ENCODE peak calls at places on chromosome 1, in ten cellular contexts. E is sigmoid colon, B is IMR-90, G is body of pancreas, A is tibial nerve, J is A549, K is heart left ventricle, O is testis, M is gastrocnemius medialis, P is breast epithelium. W is an unnamed sample.

GRCh38 chr1:231348442-231348841 is 10.3 kb downstream of the SPRTN start:
- DNase-seq in E (no peak), A (no peak), P (no peak), M (no peak), G (no peak), B (no peak), J (no peak), K (no peak), O (no peak), W (no peak)

GRCh38 chr1:15027515-15027948 is 126.0 kb upstream of the TMEM51 start:
- DNase-seq in K (peak; percentile 65), A (peak; percentile 72), G (peak; percentile 72), B (peak; percentile 54), O (peak; percentile 82), P (peak; percentile 85), J (peak; percentile 64), E (peak; percentile 84), M (no peak), W (peak; percentile 75)

GRCh38 chr1:15929258-15929935 is 46.5 kb downstream of the ZBTB17 start:
- DNase-seq in M (no peak), G (peak; percentile 61), O (no peak), B (no peak), A (no peak), K (no peak), P (no peak), E (no peak), J (no peak), W (no peak)

GRCh38 chr1:24098907-24099637 is 12.9 kb downstream of the MYOM3 start:
- DNase-seq in P (no peak), O (no peak), B (no peak), G (no peak), E (no peak), K (no peak), A (no peak), J (no peak), M (no peak), W (no peak)

GRCh38 chr1:117240547-117240946 is 29.8 kb upstream of the VTCN1 start:
- DNase-seq in M (no peak), A (no peak), P (no peak), B (peak; percentile 6), O (no peak), K (no peak), G (no peak), J (no peak), E (no peak), W (no peak)

GRCh38 chr1:248343451-248343850 is 5.1 kb upstream of the OR14C36 start:
- DNase-seq in G (no peak), K (no peak), P (no peak), B (no peak), O (no peak), A (no peak), M (no peak), E (no peak), J (no peak), W (no peak)

GRCh38 chr1:67579623-67580394 is 105.2 kb upstream of the GADD45A start:
- DNase-seq in M (no peak), B (no peak), E (no peak), K (no peak), O (no peak), A (no peak), G (no peak), P (no peak), J (no peak), W (no peak)

GRCh38 chr1:29122987-29123870 is 474 bp downstream of the TMEM200B start:
- DNase-seq in G (no peak), P (no peak), E (peak; percentile 77), J (no peak), O (peak; percentile 37), K (peak; percentile 32), M (no peak), B (peak; percentile 16), A (no peak), W (peak; percentile 53)

GRCh38 chr1:2234762-2235113 is 6.6 kb downstream of the SKI start:
- DNase-seq in A (no peak), B (no peak), P (no peak), G (no peak), O (no peak), E (no peak), K (no peak), M (peak; percentile 63), J (no peak), W (peak; percentile 64)

GRCh38 chr1:50123071-50123470 is 14.4 kb downstream of the ELAVL4 start:
- DNase-seq in G (no peak), B (no peak), P (no peak), A (no peak), M (no peak), E (no peak), J (no peak), K (no peak), O (no peak), W (no peak)

GRCh38 chr1:174659823-174660222 is 212.1 kb downstream of the GPR52 start:
- DNase-seq in E (no peak), A (no peak), B (peak; percentile 61), P (no peak), G (no peak), M (no peak), O (no peak), J (no peak), K (peak; percentile 40), W (no peak)

GRCh38 chr1:184387069-184387870 is 441 bp downstream of the C1orf21 start:
- DNase-seq in A (peak; percentile 17), P (peak; percentile 55), B (peak; percentile 28), K (peak; percentile 54), E (peak; percentile 76), J (no peak), G (peak; percentile 41), O (peak; percentile 44), M (peak; percentile 48), W (peak; percentile 65)

GRCh38 chr1:56524263-56524662 is 55.1 kb downstream of the PLPP3 start:
- DNase-seq in M (no peak), G (no peak), A (no peak), O (no peak), P (no peak), J (no peak), K (no peak), E (no peak), B (no peak), W (no peak)

DNA sequence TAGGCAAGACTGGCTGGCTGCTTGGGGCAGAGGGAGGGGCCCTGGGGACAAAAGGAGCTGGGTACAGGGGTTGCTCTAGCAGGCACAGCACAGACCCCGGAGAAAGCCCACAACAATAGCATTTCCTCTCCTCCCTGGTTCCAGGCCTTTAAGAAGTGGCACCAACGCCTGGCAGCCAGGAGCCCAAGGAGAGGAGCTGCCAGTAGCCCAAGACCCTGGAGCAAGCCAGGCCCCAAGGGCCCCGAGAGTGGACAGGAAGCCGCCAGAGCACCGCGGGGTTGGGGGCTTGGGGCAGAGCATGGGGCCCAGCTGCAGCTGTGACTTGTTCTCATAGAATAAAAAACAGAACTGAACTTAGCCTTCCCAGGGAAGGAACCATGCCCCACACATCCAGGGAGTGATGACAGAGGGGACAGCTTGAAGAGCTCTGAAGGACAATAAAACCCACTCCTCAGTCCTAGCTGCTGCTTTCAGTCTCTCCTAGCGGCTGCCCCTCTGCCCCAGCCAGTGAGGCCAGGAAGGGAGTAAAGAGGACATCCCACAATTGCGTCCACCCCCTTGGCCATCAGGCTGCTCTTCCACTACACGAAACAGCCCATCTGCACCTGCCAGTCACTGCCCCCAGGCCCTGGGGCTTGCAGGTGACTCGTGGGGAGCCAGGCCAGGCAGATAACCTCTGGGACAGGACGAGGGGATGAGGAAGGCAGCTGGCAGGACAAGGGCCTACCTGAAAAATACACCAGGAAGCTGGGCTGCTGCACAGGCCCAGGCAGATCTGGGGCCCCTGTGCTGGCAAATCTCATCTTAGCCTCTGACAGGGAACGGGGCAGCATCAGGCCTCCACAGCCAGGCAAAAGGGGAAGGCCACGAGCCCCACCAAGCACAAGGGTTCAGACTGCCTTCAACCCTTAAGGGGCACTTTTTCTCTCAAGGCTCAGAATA is 16.4 kb downstream of the MTHFR start:
- DNase-seq in E (no peak), M (peak; percentile 74), O (no peak), A (no peak), G (no peak), P (no peak), B (no peak), K (peak; percentile 23), J (no peak), W (peak; percentile 52)
- TF ChIP-seq POLR2A in E (no peak), M (no peak), O (no peak), A (no peak), G (no peak), P (no peak), B (no peak), K (no peak), J (no peak), W (no peak)

GRCh38 chr1:41503507-41504125 is 19.1 kb upstream of the EDN2 start:
- DNase-seq in A (no peak), E (no peak), G (no peak), J (no peak), O (no peak), M (no peak), B (no peak), K (no peak), P (no peak), W (no peak)
- TF ChIP-seq CTCF in A (no peak), E (no peak), G (no peak), J (no peak), O (no peak), M (no peak), B (no peak), K (no peak), P (no peak), W (no peak)

GRCh38 chr1:172004671-172005070 is 163.4 kb downstream of the DNM3 start:
- DNase-seq in K (no peak), A (no peak), J (no peak), O (no peak), B (no peak), E (no peak), P (no peak), M (no peak), G (no peak), W (no peak)

GRCh38 chr1:171999756-172000155 is 158.5 kb downstream of the DNM3 start:
- DNase-seq in A (no peak), G (no peak), K (no peak), B (peak; percentile 10), P (no peak), E (no peak), M (no peak), J (no peak), O (no peak), W (no peak)

GRCh38 chr1:172003766-172004530 is 162.7 kb downstream of the DNM3 start:
- DNase-seq in O (no peak), G (no peak), A (no peak), B (peak; percentile 17), E (no peak), P (no peak), K (no peak), J (no peak), M (no peak), W (no peak)

GRCh38 chr1:172005856-172006255 is 164.6 kb downstream of the DNM3 start:
- DNase-seq in E (no peak), P (no peak), O (no peak), J (no peak), B (peak; percentile 54), G (peak; percentile 15), M (no peak), K (no peak), A (no peak), W (no peak)

GRCh38 chr1:172002725-172003345 is 161.5 kb downstream of the DNM3 start:
- DNase-seq in M (no peak), B (peak; percentile 73), J (peak; percentile 10), G (peak; percentile 14), P (no peak), O (peak; percentile 45), E (no peak), A (peak; percentile 52), K (no peak), W (no peak)
- H3K27ac ChIP-seq in M (no peak overlapping the region), B (no peak overlapping the region), J (no peak overlapping the region), G (no peak overlapping the region), P (no peak overlapping the region), O (no peak overlapping the region), E (no peak overlapping the region), A (no peak overlapping the region), K (no peak overlapping the region), W (no peak overlapping the region)

GRCh38 chr1:153783233-153784190 is 8.3 kb downstream of the SLC27A3 start:
- DNase-seq in J (peak; percentile 95), A (peak; percentile 83), K (peak; percentile 93), G (peak; percentile 93), M (peak; percentile 89), O (peak; percentile 93), P (peak; percentile 90), B (peak; percentile 86), E (peak; percentile 95), W (peak; percentile 94)
- TF ChIP-seq POLR2A in J (peak; percentile 87), A (peak; percentile 97), K (peak; percentile 93), G (peak; percentile 83), M (peak; percentile 95), O (peak; percentile 89), P (peak; percentile 95), B (peak; percentile 93), E (peak; percentile 97), W (peak; percentile 97)